ENCODE peak calls at places on chromosome 20, in seven cellular contexts. J is ureter; P is NCI-H1417; B is Jurkat, Clone E6-1; S is fibroblast of mammary gland; R is CD8-positive, alpha-beta T cell; D is ACHN. X is an unnamed sample.

GRCh38 chr20:32333988-32334885 is 23.9 kb upstream of the ASXL1 start:
- DNase-seq in D (no peak), S (peak), J (peak), R (peak), B (no peak), P (no peak), X (no peak)

GRCh38 chr20:21099653-21100589 is 6.2 kb downstream of the LINC00237 start:
- DNase-seq in B (peak), P (no peak), D (peak), S (no peak), J (no peak), R (no peak), X (no peak)

GRCh38 chr20:38590682-38591483 is 9.9 kb downstream of the ADIG start:
- DNase-seq in B (no peak), D (peak), S (no peak), P (no peak), J (peak), R (no peak), X (no peak)

GRCh38 chr20:21396921-21397340 is 395 bp downstream of the NKX2-4 start:
- DNase-seq in D (peak), B (no peak), R (no peak), S (no peak), J (no peak), P (peak), X (no peak)

GRCh38 chr20:45306431-45306982 is at the start of gene RBPJL:
- DNase-seq in R (peak), P (no peak), J (no peak), D (no peak), S (no peak), B (no peak), X (no peak)

GRCh38 chr20:63189846-63190559 is 25.9 kb downstream of the YTHDF1 start:
- DNase-seq in S (no peak), D (no peak), R (no peak), J (no peak), B (no peak), P (no peak), X (no peak)

GRCh38 chr20:63896136-63896890 is 1.4 kb downstream of the DNAJC5 start:
- DNase-seq in S (peak), R (no peak), D (peak), P (peak), B (no peak), J (no peak), X (peak)

GRCh38 chr20:58650181-58650775 is 805 bp upstream of the STX16 start:
- DNase-seq in S (no peak), J (peak), P (no peak), B (no peak), D (no peak), R (no peak), X (no peak)

GRCh38 chr20:11807070-11807741 is 110.5 kb upstream of the BTBD3 start:
- DNase-seq in S (peak), J (no peak), P (no peak), R (no peak), D (peak), B (no peak), X (no peak)

GRCh38 chr20:41467690-41468089 is 101.1 kb upstream of the EMILIN3 start:
- DNase-seq in R (no peak), P (no peak), J (no peak), S (no peak), D (no peak), B (no peak), X (no peak)

GRCh38 chr20:11716239-11716944 is 201.3 kb upstream of the BTBD3 start:
- DNase-seq in B (peak), D (peak), J (no peak), P (no peak), S (peak), R (no peak), X (peak)